ENCODE peak calls at places on chromosomes 2 and 18, in nine cellular contexts. A, V, N, R, K, S, O, I and G are unnamed samples.

GRCh38 chr18:10318686-10318960 is 135.8 kb upstream of the APCDD1 start:
- DNase-seq in A (no peak), V (no peak), N (no peak), R (no peak), K (no peak), S (no peak), O (no peak), I (peak; percentile 6), G (no peak)

GRCh38 chr18:75478996-75479870 is 51.7 kb upstream of the SMIM21 start:
- DNase-seq in A (no peak), V (no peak), N (peak; percentile 58), R (peak; percentile 67), K (peak; percentile 6), S (no peak), O (no peak), I (peak; percentile 69), G (peak; percentile 63)

GRCh38 chr2:46174559-46175170 is 122.5 kb upstream of the EPAS1 start:
- DNase-seq in A (no peak), V (no peak), N (no peak), R (peak; percentile 3), K (no peak), S (no peak), O (no peak), I (no peak), G (no peak)

GRCh38 chr2:8889978-8890377 is 52.6 kb upstream of the KIDINS220 start:
- DNase-seq in A (no peak), V (no peak), N (no peak), R (no peak), K (no peak), S (no peak), O (no peak), I (no peak), G (no peak)

GRCh38 chr2:207919164-207919919 is 106.0 kb downstream of the PLEKHM3 start:
- DNase-seq in A (no peak), V (no peak), N (no peak), R (no peak), K (no peak), S (no peak), O (no peak), I (no peak), G (no peak)

GRCh38 chr2:111704246-111704645 is 179.7 kb downstream of the ANAPC1 start:
- DNase-seq in A (no peak), V (no peak), N (no peak), R (no peak), K (peak; percentile 30), S (no peak), O (no peak), I (peak; percentile 78), G (no peak)

GRCh38 chr2:72131916-72132841 is 15.5 kb downstream of the CYP26B1 start:
- DNase-seq in A (no peak), V (no peak), N (no peak), R (no peak), K (no peak), S (peak; percentile 9), O (no peak), I (no peak), G (no peak)

GRCh38 chr2:73227086-73227485 is 6.0 kb downstream of the PRADC1 start:
- DNase-seq in A (no peak), V (no peak), N (no peak), R (no peak), K (no peak), S (no peak), O (no peak), I (no peak), G (no peak)

GRCh38 chr18:39825485-39825884 is 2129.5 kb upstream of the PIK3C3 start:
- DNase-seq in A (no peak), V (no peak), N (no peak), R (no peak), K (no peak), S (no peak), O (no peak), I (peak; percentile 51), G (no peak)

GRCh38 chr18:37306420-37306819 is 259.2 kb downstream of the CELF4 start:
- DNase-seq in A (no peak), V (no peak), N (no peak), R (no peak), K (no peak), S (no peak), O (no peak), I (no peak), G (no peak)

GRCh38 chr2:207046642-207047213 is 107.4 kb downstream of the CPO start:
- DNase-seq in A (no peak), V (peak; percentile 16), N (no peak), R (no peak), K (no peak), S (no peak), O (no peak), I (peak; percentile 41), G (no peak)

GRCh38 chr2:12304494-12305228 is 412.1 kb upstream of the TRIB2 start:
- DNase-seq in A (no peak), V (no peak), N (no peak), R (peak; percentile 46), K (no peak), S (no peak), O (no peak), I (peak; percentile 49), G (no peak)

GRCh38 chr2:106323337-106324013 is 129.4 kb upstream of the UXS1 start:
- DNase-seq in A (no peak), V (no peak), N (no peak), R (no peak), K (no peak), S (no peak), O (no peak), I (no peak), G (no peak)

GRCh38 chr18:79617521-79618500 is 61.8 kb upstream of the CTDP1 start:
- DNase-seq in A (no peak), V (no peak), N (no peak), R (no peak), K (no peak), S (no peak), O (no peak), I (no peak), G (no peak)

GRCh38 chr18:61574665-61575064 is 241.4 kb downstream of the CDH20 start:
- DNase-seq in A (no peak), V (no peak), N (no peak), R (no peak), K (no peak), S (no peak), O (no peak), I (no peak), G (no peak)

GRCh38 chr2:38279201-38279600 is 97.9 kb downstream of the ATL2 start:
- DNase-seq in A (no peak), V (no peak), N (no peak), R (no peak), K (no peak), S (no peak), O (no peak), I (no peak), G (no peak)

GRCh38 chr2:101388232-101388631 is 929 bp upstream of the CREG2 start:
- DNase-seq in A (no peak), V (no peak), N (no peak), R (no peak), K (no peak), S (no peak), O (no peak), I (peak; percentile 74), G (no peak)

GRCh38 chr2:60826126-60826525 is 55.2 kb upstream of the REL start:
- DNase-seq in A (no peak), V (no peak), N (no peak), R (no peak), K (no peak), S (no peak), O (no peak), I (no peak), G (no peak)

GRCh38 chr2:240914645-240915525 is 8.7 kb downstream of the CROCC2 start:
- DNase-seq in A (no peak), V (no peak), N (no peak), R (no peak), K (no peak), S (no peak), O (no peak), I (no peak), G (no peak)

GRCh38 chr2:113268621-113269360 is 9.9 kb downstream of the PAX8 start:
- DNase-seq in A (no peak), V (no peak), N (no peak), R (no peak), K (no peak), S (no peak), O (no peak), I (no peak), G (no peak)